ENCODE peak calls at places on chromosomes 13 and 19, in four cellular contexts. One of them, this sample, is unnamed.

GRCh38 chr13:41554626-41555386 is 97.5 kb downstream of the RGCC start:
- DNase-seq in GM12878: peak; percentile 48
- DNase-seq in IMR-90: no peak
- DNase-seq in K562: no peak
- DNase-seq in this sample: no peak

GRCh38 chr19:42199440-42200115 is 17.9 kb downstream of the DEDD2 start:
- DNase-seq in GM12878: peak; percentile 68
- DNase-seq in IMR-90: no peak
- DNase-seq in K562: peak; percentile 92
- DNase-seq in this sample: no peak

GRCh38 chr13:94595006-94595942 is 678 bp downstream of the TGDS start:
- DNase-seq in GM12878: no peak
- DNase-seq in IMR-90: peak; percentile 30
- DNase-seq in K562: peak; percentile 30
- DNase-seq in this sample: no peak

GRCh38 chr13:25203256-25203794 is 31.2 kb upstream of the AMER2 start:
- DNase-seq in GM12878: no peak
- DNase-seq in IMR-90: no peak
- DNase-seq in K562: no peak
- DNase-seq in this sample: no peak

GRCh38 chr13:110942248-110942981 is 27.5 kb upstream of the ANKRD10 start:
- DNase-seq in GM12878: peak; percentile 64
- DNase-seq in IMR-90: peak; percentile 44
- DNase-seq in K562: no peak
- DNase-seq in this sample: no peak

GRCh38 chr13:97629601-97630272 is 195.8 kb downstream of the RAP2A start:
- DNase-seq in GM12878: no peak
- DNase-seq in IMR-90: no peak
- DNase-seq in K562: no peak
- DNase-seq in this sample: no peak

GRCh38 chr13:35283856-35284255 is 192.6 kb downstream of the MAB21L1 start:
- DNase-seq in GM12878: no peak
- DNase-seq in IMR-90: no peak
- DNase-seq in K562: no peak
- DNase-seq in this sample: no peak

GRCh38 chr19:50909240-50910070 is 1.7 kb downstream of the KLK4 start:
- DNase-seq in GM12878: no peak
- DNase-seq in IMR-90: no peak
- DNase-seq in K562: peak; percentile 98
- DNase-seq in this sample: peak; percentile 95

GRCh38 chr19:33502521-33502920 is 19.1 kb downstream of the PEPD start:
- DNase-seq in GM12878: no peak
- DNase-seq in IMR-90: no peak
- DNase-seq in K562: no peak
- DNase-seq in this sample: no peak

GRCh38 chr19:21158523-21159135 is 16.8 kb downstream of the ZNF431 start:
- DNase-seq in GM12878: no peak
- DNase-seq in IMR-90: peak; percentile 68
- DNase-seq in K562: no peak
- DNase-seq in this sample: no peak

GRCh38 chr19:2561895-2562294 is 86.0 kb downstream of the GADD45B start:
- DNase-seq in GM12878: peak; percentile 92
- DNase-seq in IMR-90: no peak
- DNase-seq in K562: no peak
- DNase-seq in this sample: no peak

GRCh38 chr19:58515259-58515658 is 3.5 kb upstream of the SLC27A5 start:
- DNase-seq in GM12878: no peak
- DNase-seq in IMR-90: no peak
- DNase-seq in K562: no peak
- DNase-seq in this sample: no peak

GRCh38 chr13:67515895-67516294 is 285.8 kb upstream of the PCDH9 start:
- DNase-seq in GM12878: no peak
- DNase-seq in IMR-90: peak; percentile 75
- DNase-seq in K562: no peak
- DNase-seq in this sample: no peak

GRCh38 chr19:558770-559439 is 13.5 kb upstream of the BSG start:
- DNase-seq in GM12878: no peak
- DNase-seq in IMR-90: peak; percentile 14
- DNase-seq in K562: no peak
- DNase-seq in this sample: no peak
- TF ChIP-seq CHD1 in GM12878: no peak
- TF ChIP-seq CHD1 in IMR-90: no peak
- TF ChIP-seq CHD1 in K562: no peak
- TF ChIP-seq CHD1 in this sample: no peak

DNA sequence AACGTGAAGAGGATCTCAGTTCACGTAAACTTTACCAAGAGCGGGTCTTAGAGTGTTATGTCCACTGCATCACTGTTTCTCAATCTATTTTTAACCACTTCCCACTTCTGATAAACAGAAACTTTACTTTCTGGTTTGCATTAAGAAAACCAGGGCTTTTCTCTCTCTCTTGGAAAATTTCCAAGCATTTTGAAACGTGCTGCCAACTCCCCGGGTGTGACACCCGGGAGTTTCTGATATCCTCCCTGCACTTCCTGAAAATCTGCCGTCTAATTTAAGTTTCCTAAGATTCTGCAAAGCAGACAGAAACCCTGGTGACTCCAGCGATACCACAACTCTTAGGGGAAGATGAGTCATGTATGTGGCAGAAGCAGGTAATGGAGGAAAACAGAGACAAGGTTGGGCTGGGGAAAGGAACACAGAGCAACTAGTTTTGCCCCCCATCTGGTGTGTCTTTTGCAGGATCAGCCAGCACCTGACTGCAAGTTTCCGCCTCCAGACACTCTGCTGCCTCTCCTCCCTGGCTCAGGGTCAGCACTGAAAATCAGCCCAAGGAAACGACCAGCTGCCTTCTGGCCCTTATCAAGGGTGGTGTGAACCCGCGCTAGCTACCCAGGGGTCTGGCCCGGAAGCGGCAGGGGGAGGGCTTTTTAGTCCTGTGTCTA is 11.4 kb upstream of the FFAR2 start:
- DNase-seq in GM12878: no peak
- DNase-seq in IMR-90: no peak
- DNase-seq in K562: no peak
- DNase-seq in this sample: no peak
- TF ChIP-seq CHD1 in GM12878: no peak
- TF ChIP-seq CHD1 in IMR-90: no peak
- TF ChIP-seq CHD1 in K562: no peak
- TF ChIP-seq CHD1 in this sample: no peak

GRCh38 chr13:44259045-44260042 is 114.3 kb upstream of the SERP2 start:
- DNase-seq in GM12878: peak; percentile 47
- DNase-seq in IMR-90: peak; percentile 66
- DNase-seq in K562: peak; percentile 71
- DNase-seq in this sample: no peak
- TF ChIP-seq CHD1 in GM12878: no peak
- TF ChIP-seq CHD1 in IMR-90: no peak
- TF ChIP-seq CHD1 in K562: no peak
- TF ChIP-seq CHD1 in this sample: no peak

GRCh38 chr19:4062576-4063368 is 3.9 kb downstream of the ZBTB7A start:
- DNase-seq in GM12878: no peak
- DNase-seq in IMR-90: no peak
- DNase-seq in K562: no peak
- DNase-seq in this sample: no peak

GRCh38 chr19:4063369-4064072 is 3.2 kb downstream of the ZBTB7A start:
- DNase-seq in GM12878: no peak
- DNase-seq in IMR-90: no peak
- DNase-seq in K562: no peak
- DNase-seq in this sample: no peak

GRCh38 chr19:4064551-4065260 is 2.0 kb downstream of the ZBTB7A start:
- DNase-seq in GM12878: no peak
- DNase-seq in IMR-90: no peak
- DNase-seq in K562: peak; percentile 69
- DNase-seq in this sample: no peak

GRCh38 chr19:4065430-4066175 is 1.1 kb downstream of the ZBTB7A start:
- DNase-seq in GM12878: peak; percentile 65
- DNase-seq in IMR-90: peak; percentile 98
- DNase-seq in K562: peak; percentile 99
- DNase-seq in this sample: peak; percentile 96

GRCh38 chr19:4064073-4064550 is 2.6 kb downstream of the ZBTB7A start:
- DNase-seq in GM12878: no peak
- DNase-seq in IMR-90: peak; percentile 37
- DNase-seq in K562: no peak
- DNase-seq in this sample: no peak
- TF ChIP-seq CHD1 in GM12878: no peak
- TF ChIP-seq CHD1 in IMR-90: no peak
- TF ChIP-seq CHD1 in K562: no peak
- TF ChIP-seq CHD1 in this sample: no peak

This sample was measured in H1.